ENCODE peak calls at places on chromosomes 2 and 18, in nine cellular contexts. D, W, F, H, Q, Z, C, T and R are unnamed samples.

GRCh38 chr18:7918696-7919095 is 351.6 kb downstream of the PTPRM start:
- DNase-seq in D (no peak), W (no peak), F (no peak), H (peak), Q (no peak), Z (no peak), C (no peak), T (no peak), R (no peak)

GRCh38 chr2:176449852-176450251 is 180.6 kb downstream of the MTX2 start:
- DNase-seq in D (no peak), W (no peak), F (no peak), H (no peak), Q (no peak), Z (no peak), C (no peak), T (no peak), R (peak)

GRCh38 chr2:9690252-9690651 is 59.5 kb upstream of the YWHAQ start:
- DNase-seq in D (no peak), W (no peak), F (no peak), H (no peak), Q (no peak), Z (peak), C (no peak), T (no peak), R (peak)

GRCh38 chr2:46335404-46335965 is 38.3 kb downstream of the EPAS1 start:
- DNase-seq in D (peak), W (no peak), F (peak), H (peak), Q (peak), Z (no peak), C (no peak), T (peak), R (peak)

GRCh38 chr2:98448441-98449145 is 3.9 kb downstream of the INPP4A start:
- DNase-seq in D (no peak), W (no peak), F (no peak), H (no peak), Q (no peak), Z (no peak), C (no peak), T (no peak), R (no peak)

GRCh38 chr2:54772110-54772509 is 48.6 kb downstream of the EML6 start:
- DNase-seq in D (no peak), W (no peak), F (peak), H (peak), Q (no peak), Z (no peak), C (no peak), T (no peak), R (no peak)

GRCh38 chr2:226631187-226631586 is 168.4 kb downstream of the IRS1 start:
- DNase-seq in D (no peak), W (no peak), F (no peak), H (no peak), Q (no peak), Z (no peak), C (no peak), T (no peak), R (no peak)

GRCh38 chr2:24015562-24016375 is 5.9 kb downstream of the MFSD2B start:
- DNase-seq in D (no peak), W (no peak), F (peak), H (peak), Q (no peak), Z (no peak), C (no peak), T (peak), R (no peak)

GRCh38 chr2:170235860-170236638 is 58.1 kb downstream of the MYO3B start:
- DNase-seq in D (no peak), W (no peak), F (peak), H (peak), Q (peak), Z (peak), C (no peak), T (peak), R (peak)

GRCh38 chr18:10020176-10020575 is 106.4 kb downstream of the VAPA start:
- DNase-seq in D (no peak), W (no peak), F (no peak), H (no peak), Q (no peak), Z (no peak), C (no peak), T (peak), R (no peak)

GRCh38 chr2:201270293-201271001 is 10.1 kb downstream of the CASP8 start:
- DNase-seq in D (no peak), W (no peak), F (no peak), H (no peak), Q (no peak), Z (no peak), C (no peak), T (no peak), R (no peak)

GRCh38 chr2:136057802-136058140 is 60.2 kb downstream of the CXCR4 start:
- DNase-seq in D (no peak), W (no peak), F (no peak), H (no peak), Q (no peak), Z (no peak), C (no peak), T (no peak), R (no peak)